ENCODE peak calls at places on chromosomes 2 and 18, in ten cellular contexts. One of them, this sample, is unnamed.
A peak's percentile ranks its signal among the peaks of the same experiment; 100 is the strongest.

GRCh38 chr2:63027220-63027619 is 23.4 kb upstream of the OTX1 start:
- DNase-seq in neural progenitor cell: no peak
- DNase-seq in PC-3: no peak
- DNase-seq in GM23248: no peak
- DNase-seq in astrocyte: no peak
- DNase-seq in Karpas-422: no peak
- DNase-seq in mammary epithelial cell: no peak
- DNase-seq in HepG2: no peak
- DNase-seq in HCT116: no peak
- DNase-seq in mesendoderm: no peak
- DNase-seq in this sample: no peak

GRCh38 chr18:2547477-2548087 is 23.7 kb downstream of the METTL4 start:
- DNase-seq in neural progenitor cell: peak; percentile 65
- DNase-seq in PC-3: peak; percentile 75
- DNase-seq in GM23248: peak; percentile 73
- DNase-seq in astrocyte: no peak
- DNase-seq in Karpas-422: peak; percentile 83
- DNase-seq in mammary epithelial cell: peak; percentile 19
- DNase-seq in HepG2: peak; percentile 20
- DNase-seq in HCT116: peak; percentile 22
- DNase-seq in mesendoderm: peak; percentile 53
- DNase-seq in this sample: peak; percentile 78

GRCh38 chr2:52253605-52254004 is 1221.7 kb upstream of the NRXN1 start:
- DNase-seq in neural progenitor cell: no peak
- DNase-seq in PC-3: peak; percentile 68
- DNase-seq in GM23248: no peak
- DNase-seq in astrocyte: no peak
- DNase-seq in Karpas-422: no peak
- DNase-seq in mammary epithelial cell: no peak
- DNase-seq in HepG2: no peak
- DNase-seq in HCT116: no peak
- DNase-seq in mesendoderm: no peak
- DNase-seq in this sample: no peak

GRCh38 chr2:181876614-181877063 is 14.9 kb upstream of the ITPRID2 start:
- DNase-seq in neural progenitor cell: no peak
- DNase-seq in PC-3: peak; percentile 96
- DNase-seq in GM23248: peak; percentile 75
- DNase-seq in astrocyte: peak; percentile 32
- DNase-seq in Karpas-422: no peak
- DNase-seq in mammary epithelial cell: peak; percentile 98
- DNase-seq in HepG2: no peak
- DNase-seq in HCT116: peak; percentile 99
- DNase-seq in mesendoderm: no peak
- DNase-seq in this sample: peak; percentile 67

GRCh38 chr2:1968988-1969700 is 224.8 kb upstream of the PXDN start:
- DNase-seq in neural progenitor cell: no peak
- DNase-seq in PC-3: no peak
- DNase-seq in GM23248: no peak
- DNase-seq in astrocyte: no peak
- DNase-seq in Karpas-422: no peak
- DNase-seq in mammary epithelial cell: no peak
- DNase-seq in HepG2: no peak
- DNase-seq in HCT116: no peak
- DNase-seq in mesendoderm: peak; percentile 16
- DNase-seq in this sample: no peak

GRCh38 chr2:22215517-22215916 is 1091.7 kb downstream of the TDRD15 start:
- DNase-seq in neural progenitor cell: no peak
- DNase-seq in PC-3: no peak
- DNase-seq in GM23248: no peak
- DNase-seq in astrocyte: no peak
- DNase-seq in Karpas-422: peak; percentile 45
- DNase-seq in mammary epithelial cell: no peak
- DNase-seq in HepG2: no peak
- DNase-seq in HCT116: no peak
- DNase-seq in mesendoderm: peak; percentile 15
- DNase-seq in this sample: no peak

GRCh38 chr18:33828949-33829348 is 250.9 kb downstream of the ASXL3 start:
- DNase-seq in neural progenitor cell: no peak
- DNase-seq in PC-3: no peak
- DNase-seq in GM23248: no peak
- DNase-seq in astrocyte: no peak
- DNase-seq in Karpas-422: peak; percentile 76
- DNase-seq in mammary epithelial cell: no peak
- DNase-seq in HepG2: no peak
- DNase-seq in HCT116: no peak
- DNase-seq in mesendoderm: no peak
- DNase-seq in this sample: no peak

GRCh38 chr2:55875434-55876135 is 48.0 kb downstream of the EFEMP1 start:
- DNase-seq in neural progenitor cell: no peak
- DNase-seq in PC-3: peak; percentile 32
- DNase-seq in GM23248: peak; percentile 86
- DNase-seq in astrocyte: peak; percentile 92
- DNase-seq in Karpas-422: no peak
- DNase-seq in mammary epithelial cell: no peak
- DNase-seq in HepG2: peak; percentile 5
- DNase-seq in HCT116: no peak
- DNase-seq in mesendoderm: no peak
- DNase-seq in this sample: no peak

GRCh38 chr2:65199891-65200290 is 27.7 kb upstream of the ACTR2 start:
- DNase-seq in neural progenitor cell: no peak
- DNase-seq in PC-3: no peak
- DNase-seq in GM23248: peak; percentile 46
- DNase-seq in astrocyte: peak; percentile 60
- DNase-seq in Karpas-422: no peak
- DNase-seq in mammary epithelial cell: no peak
- DNase-seq in HepG2: no peak
- DNase-seq in HCT116: no peak
- DNase-seq in mesendoderm: no peak
- DNase-seq in this sample: no peak

GRCh38 chr2:37026050-37026449 is 58.1 kb downstream of the HEATR5B start:
- DNase-seq in neural progenitor cell: peak; percentile 29
- DNase-seq in PC-3: peak; percentile 25
- DNase-seq in GM23248: peak; percentile 11
- DNase-seq in astrocyte: no peak
- DNase-seq in Karpas-422: peak; percentile 47
- DNase-seq in mammary epithelial cell: no peak
- DNase-seq in HepG2: peak; percentile 34
- DNase-seq in HCT116: peak; percentile 2
- DNase-seq in mesendoderm: peak; percentile 64
- DNase-seq in this sample: peak; percentile 12

GRCh38 chr18:26190506-26190905 is 35.7 kb upstream of the TAF4B start:
- DNase-seq in neural progenitor cell: no peak
- DNase-seq in PC-3: no peak
- DNase-seq in GM23248: no peak
- DNase-seq in astrocyte: no peak
- DNase-seq in Karpas-422: peak; percentile 94
- DNase-seq in mammary epithelial cell: no peak
- DNase-seq in HepG2: no peak
- DNase-seq in HCT116: no peak
- DNase-seq in mesendoderm: no peak
- DNase-seq in this sample: no peak

GRCh38 chr2:64808736-64809135 is 155.0 kb upstream of the SERTAD2 start:
- DNase-seq in neural progenitor cell: no peak
- DNase-seq in PC-3: no peak
- DNase-seq in GM23248: no peak
- DNase-seq in astrocyte: no peak
- DNase-seq in Karpas-422: no peak
- DNase-seq in mammary epithelial cell: no peak
- DNase-seq in HepG2: no peak
- DNase-seq in HCT116: no peak
- DNase-seq in mesendoderm: no peak
- DNase-seq in this sample: peak; percentile 48

GRCh38 chr2:131584940-131585339 is 57.3 kb downstream of the CCDC74A start:
- DNase-seq in neural progenitor cell: no peak
- DNase-seq in PC-3: no peak
- DNase-seq in GM23248: no peak
- DNase-seq in astrocyte: no peak
- DNase-seq in Karpas-422: peak; percentile 66
- DNase-seq in mammary epithelial cell: no peak
- DNase-seq in HepG2: no peak
- DNase-seq in HCT116: no peak
- DNase-seq in mesendoderm: no peak
- DNase-seq in this sample: no peak

GRCh38 chr2:203463176-203463797 is 71.8 kb downstream of the RAPH1 start:
- DNase-seq in neural progenitor cell: peak; percentile 14
- DNase-seq in PC-3: no peak
- DNase-seq in GM23248: peak; percentile 50
- DNase-seq in astrocyte: no peak
- DNase-seq in Karpas-422: no peak
- DNase-seq in mammary epithelial cell: no peak
- DNase-seq in HepG2: no peak
- DNase-seq in HCT116: no peak
- DNase-seq in mesendoderm: no peak
- DNase-seq in this sample: no peak

GRCh38 chr2:174840436-174840835 is 76.2 kb upstream of the CHRNA1 start:
- DNase-seq in neural progenitor cell: no peak
- DNase-seq in PC-3: no peak
- DNase-seq in GM23248: peak; percentile 74
- DNase-seq in astrocyte: peak; percentile 73
- DNase-seq in Karpas-422: no peak
- DNase-seq in mammary epithelial cell: no peak
- DNase-seq in HepG2: no peak
- DNase-seq in HCT116: no peak
- DNase-seq in mesendoderm: no peak
- DNase-seq in this sample: no peak

GRCh38 chr2:30666307-30666874 is 140.9 kb downstream of the CAPN13 start:
- DNase-seq in neural progenitor cell: no peak
- DNase-seq in PC-3: peak; percentile 98
- DNase-seq in GM23248: peak; percentile 91
- DNase-seq in astrocyte: peak; percentile 97
- DNase-seq in Karpas-422: peak; percentile 73
- DNase-seq in mammary epithelial cell: peak; percentile 94
- DNase-seq in HepG2: peak; percentile 70
- DNase-seq in HCT116: no peak
- DNase-seq in mesendoderm: no peak
- DNase-seq in this sample: peak; percentile 53

GRCh38 chr2:33108483-33109443 is 162.0 kb downstream of the LTBP1 start:
- DNase-seq in neural progenitor cell: peak; percentile 10
- DNase-seq in PC-3: no peak
- DNase-seq in GM23248: peak; percentile 75
- DNase-seq in astrocyte: peak; percentile 66
- DNase-seq in Karpas-422: no peak
- DNase-seq in mammary epithelial cell: peak; percentile 74
- DNase-seq in HepG2: no peak
- DNase-seq in HCT116: no peak
- DNase-seq in mesendoderm: no peak
- DNase-seq in this sample: no peak

GRCh38 chr2:10614940-10615339 is 74.8 kb downstream of the NOL10 start:
- DNase-seq in neural progenitor cell: no peak
- DNase-seq in PC-3: no peak
- DNase-seq in GM23248: peak; percentile 48
- DNase-seq in astrocyte: peak; percentile 31
- DNase-seq in Karpas-422: no peak
- DNase-seq in mammary epithelial cell: peak; percentile 68
- DNase-seq in HepG2: no peak
- DNase-seq in HCT116: no peak
- DNase-seq in mesendoderm: no peak
- DNase-seq in this sample: no peak
- H3K79me2 ChIP-seq in neural progenitor cell: no peaks in the 10 kb centered on the region
- H3K79me2 ChIP-seq in PC-3: no peaks in the 10 kb centered on the region
- H3K79me2 ChIP-seq in GM23248: no peaks in the 10 kb centered on the region
- H3K79me2 ChIP-seq in astrocyte: no peaks in the 10 kb centered on the region
- H3K79me2 ChIP-seq in Karpas-422: peaks cover 15% of the 10 kb centered on the region
- H3K79me2 ChIP-seq in mammary epithelial cell: no peaks in the 10 kb centered on the region
- H3K79me2 ChIP-seq in HepG2: no peaks in the 10 kb centered on the region
- H3K79me2 ChIP-seq in HCT116: no peaks in the 10 kb centered on the region
- H3K79me2 ChIP-seq in mesendoderm: no peaks in the 10 kb centered on the region
- H3K79me2 ChIP-seq in this sample: no peaks in the 10 kb centered on the region

DNA sequence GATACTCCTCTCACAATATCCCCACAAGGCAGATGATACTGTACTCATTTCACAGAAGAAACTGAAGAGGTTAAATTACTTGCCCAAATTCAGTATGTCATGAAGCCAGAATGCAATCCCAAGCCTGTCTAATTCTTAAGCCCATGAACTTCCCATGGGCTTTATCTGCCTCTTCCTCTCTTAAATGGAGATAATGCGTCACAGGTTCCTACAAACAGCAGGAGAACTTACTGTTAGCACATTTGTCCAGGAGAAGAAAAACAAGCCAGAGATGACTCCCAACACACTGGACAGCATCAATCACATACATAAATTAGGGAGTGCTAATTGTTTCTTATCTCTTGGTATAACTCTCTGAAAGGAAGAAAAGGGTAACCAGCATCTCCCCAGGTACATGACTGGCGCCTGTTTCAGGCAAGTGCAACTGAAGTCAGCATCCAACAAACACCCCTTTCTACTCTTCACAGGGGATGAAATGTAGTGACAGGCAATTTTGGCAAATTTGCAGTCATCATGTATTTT is 27.3 kb downstream of the ITSN2 start:
- DNase-seq in neural progenitor cell: no peak
- DNase-seq in PC-3: no peak
- DNase-seq in GM23248: no peak
- DNase-seq in astrocyte: no peak
- DNase-seq in Karpas-422: no peak
- DNase-seq in mammary epithelial cell: no peak
- DNase-seq in HepG2: no peak
- DNase-seq in HCT116: no peak
- DNase-seq in mesendoderm: peak; percentile 50
- DNase-seq in this sample: no peak
- H3K79me2 ChIP-seq in neural progenitor cell: no peaks in the 10 kb centered on the region
- H3K79me2 ChIP-seq in PC-3: peaks cover 24% of the 10 kb centered on the region
- H3K79me2 ChIP-seq in GM23248: peaks cover 76% of the 10 kb centered on the region
- H3K79me2 ChIP-seq in astrocyte: peaks cover 15% of the 10 kb centered on the region
- H3K79me2 ChIP-seq in Karpas-422: peaks cover 86% of the 10 kb centered on the region
- H3K79me2 ChIP-seq in mammary epithelial cell: peaks cover 59% of the 10 kb centered on the region
- H3K79me2 ChIP-seq in HepG2: peaks cover 6% of the 10 kb centered on the region
- H3K79me2 ChIP-seq in HCT116: peaks cover 17% of the 10 kb centered on the region
- H3K79me2 ChIP-seq in mesendoderm: no peaks in the 10 kb centered on the region
- H3K79me2 ChIP-seq in this sample: peaks cover 73% of the 10 kb centered on the region

DNA sequence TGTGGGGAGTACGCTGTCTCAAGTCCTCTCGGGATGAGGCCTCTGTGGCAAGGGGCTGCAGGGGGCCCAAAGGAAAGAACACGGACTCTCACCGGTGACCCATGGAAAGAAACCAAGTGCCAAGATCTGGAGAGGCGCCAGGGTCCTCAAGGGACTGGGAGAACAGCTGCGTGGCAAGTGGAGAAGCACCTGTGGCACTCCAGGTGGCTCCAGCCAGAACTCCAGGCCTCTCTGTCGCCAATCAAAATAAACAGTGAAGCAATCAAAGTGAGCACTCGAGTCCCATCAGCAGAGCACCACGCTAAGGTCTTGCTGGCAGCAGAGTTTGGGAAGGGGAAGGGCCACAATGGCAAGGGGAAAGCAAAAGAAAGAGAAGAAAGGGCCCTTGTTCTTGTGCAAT is 54.7 kb downstream of the BCL2 start:
- DNase-seq in neural progenitor cell: no peak
- DNase-seq in PC-3: no peak
- DNase-seq in GM23248: no peak
- DNase-seq in astrocyte: no peak
- DNase-seq in Karpas-422: no peak
- DNase-seq in mammary epithelial cell: no peak
- DNase-seq in HepG2: no peak
- DNase-seq in HCT116: no peak
- DNase-seq in mesendoderm: no peak
- DNase-seq in this sample: no peak
- H3K79me2 ChIP-seq in neural progenitor cell: no peaks in the 10 kb centered on the region
- H3K79me2 ChIP-seq in PC-3: no peaks in the 10 kb centered on the region
- H3K79me2 ChIP-seq in GM23248: no peaks in the 10 kb centered on the region
- H3K79me2 ChIP-seq in astrocyte: no peaks in the 10 kb centered on the region
- H3K79me2 ChIP-seq in Karpas-422: peaks cover 97% of the 10 kb centered on the region
- H3K79me2 ChIP-seq in mammary epithelial cell: no peaks in the 10 kb centered on the region
- H3K79me2 ChIP-seq in HepG2: no peaks in the 10 kb centered on the region
- H3K79me2 ChIP-seq in HCT116: no peaks in the 10 kb centered on the region
- H3K79me2 ChIP-seq in mesendoderm: no peaks in the 10 kb centered on the region
- H3K79me2 ChIP-seq in this sample: no peaks in the 10 kb centered on the region

GRCh38 chr2:239345251-239345650 is 55.6 kb downstream of the HDAC4 start:
- DNase-seq in neural progenitor cell: no peak
- DNase-seq in PC-3: no peak
- DNase-seq in GM23248: no peak
- DNase-seq in astrocyte: no peak
- DNase-seq in Karpas-422: no peak
- DNase-seq in mammary epithelial cell: no peak
- DNase-seq in HepG2: no peak
- DNase-seq in HCT116: no peak
- DNase-seq in mesendoderm: no peak
- DNase-seq in this sample: no peak
- H3K79me2 ChIP-seq in neural progenitor cell: peaks cover 92% of the 10 kb centered on the region
- H3K79me2 ChIP-seq in PC-3: peaks cover 6% of the 10 kb centered on the region
- H3K79me2 ChIP-seq in GM23248: peaks cover 20% of the 10 kb centered on the region
- H3K79me2 ChIP-seq in astrocyte: peaks cover 13% of the 10 kb centered on the region
- H3K79me2 ChIP-seq in Karpas-422: no peaks in the 10 kb centered on the region
- H3K79me2 ChIP-seq in mammary epithelial cell: peaks cover 27% of the 10 kb centered on the region
- H3K79me2 ChIP-seq in HepG2: peaks cover 34% of the 10 kb centered on the region
- H3K79me2 ChIP-seq in HCT116: peaks cover 30% of the 10 kb centered on the region
- H3K79me2 ChIP-seq in mesendoderm: peaks cover 32% of the 10 kb centered on the region
- H3K79me2 ChIP-seq in this sample: peaks cover 70% of the 10 kb centered on the region